ENCODE peak calls at places on chromosomes 11 and 22, in eight cellular contexts. S is GM12865, F is tibial nerve, G is MM.1S, V is astrocyte of the cerebellum, J is SK-N-SH, N is upper lobe of right lung, W is suprapubic skin. K is an unnamed sample.

GRCh38 chr22:23305321-23305910 is 125.1 kb downstream of the BCR start:
- DNase-seq in V (peak), N (peak), F (no peak), S (no peak), W (peak), J (peak), G (no peak), K (no peak)

GRCh38 chr11:69301491-69302401 is 7.8 kb downstream of the MYEOV start:
- DNase-seq in S (no peak), W (no peak), G (no peak), V (no peak), J (peak), N (peak), F (no peak), K (no peak)

GRCh38 chr11:13334068-13334785 is 56.6 kb downstream of the BMAL1 start:
- DNase-seq in S (no peak), N (no peak), F (no peak), V (no peak), G (no peak), W (no peak), J (no peak), K (no peak)

GRCh38 chr11:71488968-71489265 is 35.9 kb downstream of the NADSYN1 start:
- DNase-seq in G (no peak), S (no peak), W (no peak), N (no peak), F (no peak), V (no peak), J (no peak), K (no peak)

GRCh38 chr22:30000566-30000965 is 79.7 kb upstream of the HORMAD2 start:
- DNase-seq in F (no peak), N (no peak), J (no peak), W (no peak), G (no peak), V (no peak), S (no peak), K (no peak)

GRCh38 chr11:15920856-15921629 is 435.3 kb downstream of the SOX6 start:
- DNase-seq in W (no peak), S (no peak), F (no peak), N (peak), V (no peak), J (no peak), G (no peak), K (no peak)

GRCh38 chr11:18245396-18245795 is 3.1 kb downstream of the SAA2 start:
- DNase-seq in N (no peak), G (no peak), F (no peak), V (no peak), S (no peak), J (no peak), W (no peak), K (no peak)

GRCh38 chr11:73353422-73353821 is 22.8 kb upstream of the RELT start:
- DNase-seq in N (no peak), W (no peak), V (no peak), G (no peak), J (no peak), S (no peak), F (no peak), K (no peak)

GRCh38 chr11:35618497-35619029 is 303 bp downstream of the FJX1 start:
- DNase-seq in N (peak), J (peak), V (no peak), F (no peak), S (peak), W (no peak), G (peak), K (no peak)

GRCh38 chr11:17722000-17722643 is 2.8 kb downstream of the MYOD1 start:
- DNase-seq in G (no peak), N (no peak), V (no peak), F (no peak), S (no peak), W (no peak), J (peak), K (no peak)

GRCh38 chr11:118049771-118050170 is 27.1 kb upstream of the TMPRSS4 start:
- DNase-seq in W (no peak), N (no peak), G (no peak), S (no peak), F (no peak), J (no peak), V (no peak), K (no peak)

GRCh38 chr11:34331329-34331728 is 26.5 kb downstream of the ABTB2 start:
- DNase-seq in F (no peak), V (peak), N (no peak), W (no peak), G (no peak), S (no peak), J (no peak), K (no peak)

GRCh38 chr11:134474942-134475341 is 62.9 kb upstream of the B3GAT1 start:
- DNase-seq in N (peak), S (no peak), V (no peak), W (no peak), J (no peak), F (no peak), G (no peak), K (no peak)

GRCh38 chr22:20129747-20130014 is 1.9 kb upstream of the ZDHHC8 start:
- DNase-seq in S (no peak), W (no peak), N (no peak), F (no peak), G (no peak), V (no peak), J (no peak), K (no peak)

GRCh38 chr22:20128902-20129746 is 2.5 kb upstream of the ZDHHC8 start:
- DNase-seq in G (peak), J (no peak), S (peak), N (no peak), F (no peak), V (no peak), W (no peak), K (no peak)

GRCh38 chr22:20131593-20131855 is at the start of gene ZDHHC8:
- DNase-seq in V (no peak), N (peak), W (no peak), G (no peak), S (peak), F (no peak), J (no peak), K (no peak)

GRCh38 chr22:20130739-20131592 is 638 bp upstream of the ZDHHC8 start:
- DNase-seq in F (peak), W (peak), N (peak), V (peak), G (peak), J (peak), S (peak), K (no peak)

DNA sequence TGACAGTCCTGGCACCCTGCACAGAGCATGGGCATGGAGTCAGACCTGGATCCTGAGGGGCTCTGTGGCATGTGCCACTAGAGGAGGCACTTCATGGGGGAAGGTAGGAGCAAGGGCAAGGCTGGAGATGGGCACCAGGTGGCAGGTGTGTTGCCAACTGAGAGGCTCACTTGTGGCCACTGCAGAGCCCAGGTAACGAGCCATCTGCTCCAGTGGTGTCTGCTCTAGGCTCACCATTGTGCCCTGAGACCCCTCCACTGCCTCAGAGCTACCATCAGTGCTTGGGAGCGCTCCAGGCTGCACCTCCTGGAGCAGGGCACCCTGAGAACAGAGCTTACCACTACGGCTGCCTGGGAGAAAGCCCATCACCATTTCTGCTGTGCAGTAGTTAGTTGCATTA is 1.3 kb upstream of the ZDHHC8 start:
- DNase-seq in F (no peak), S (no peak), G (peak), N (no peak), J (no peak), W (no peak), V (no peak), K (no peak)
- TF ChIP-seq CTCF in F (no peak), S (no peak), G (peak), N (no peak), J (no peak), W (no peak), V (no peak), K (no peak)

GRCh38 chr11:104682241-104682640 is 216.0 kb downstream of the CASP12 start:
- DNase-seq in S (no peak), N (no peak), F (no peak), J (no peak), W (no peak), G (no peak), V (no peak), K (no peak)

GRCh38 chr11:104672897-104673296 is 225.4 kb downstream of the CASP12 start:
- DNase-seq in G (no peak), N (no peak), F (no peak), W (no peak), J (no peak), V (no peak), S (no peak), K (no peak)

GRCh38 chr11:104678408-104678807 is 219.9 kb downstream of the CASP12 start:
- DNase-seq in V (no peak), S (no peak), F (no peak), W (no peak), N (no peak), J (no peak), G (no peak), K (no peak)
- H3K4me3 ChIP-seq in V (no peak), S (no peak), F (no peak), W (no peak), N (no peak), J (no peak), G (no peak), K (no peak)

GRCh38 chr11:66881927-66882452 is 25.1 kb downstream of the LRFN4 start:
- DNase-seq in N (no peak), W (no peak), F (no peak), V (no peak), G (no peak), J (no peak), S (no peak), K (no peak)

GRCh38 chr11:66882540-66882939 is 25.7 kb downstream of the LRFN4 start:
- DNase-seq in V (no peak), J (no peak), S (no peak), G (no peak), W (no peak), N (no peak), F (no peak), K (no peak)

GRCh38 chr11:66879583-66879982 is 22.7 kb downstream of the LRFN4 start:
- DNase-seq in W (no peak), N (no peak), V (no peak), F (no peak), G (no peak), J (no peak), S (no peak), K (no peak)

GRCh38 chr11:66881436-66881835 is 24.6 kb downstream of the LRFN4 start:
- DNase-seq in J (no peak), W (no peak), V (no peak), S (no peak), F (no peak), G (no peak), N (no peak), K (no peak)

GRCh38 chr11:66880484-66881211 is 23.8 kb downstream of the LRFN4 start:
- DNase-seq in V (no peak), G (peak), W (no peak), N (no peak), J (peak), S (no peak), F (no peak), K (no peak)
- TF ChIP-seq CTCF in V (no peak), G (no peak), W (no peak), N (no peak), J (no peak), S (no peak), F (no peak), K (no peak)

DNA sequence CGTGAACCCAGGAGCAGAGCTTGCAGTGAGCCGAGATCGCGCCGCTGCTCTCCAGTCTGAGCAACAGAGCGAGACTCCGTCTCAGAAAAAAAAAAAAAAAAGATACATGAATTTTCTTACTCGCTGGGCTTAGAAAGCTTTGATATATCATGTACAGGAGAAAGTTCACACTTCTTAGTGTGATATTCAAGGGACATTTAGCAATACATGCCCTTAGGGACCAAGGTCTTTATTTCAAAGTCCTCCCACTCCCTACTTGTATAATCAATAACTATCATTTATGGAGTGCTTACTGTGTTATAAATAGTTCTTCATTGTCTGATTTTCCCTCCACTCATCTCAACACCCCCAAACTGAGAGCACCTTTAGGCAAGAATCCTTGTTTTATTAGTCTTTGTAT is 103.3 kb downstream of the UVRAG start:
- DNase-seq in W (no peak), N (no peak), V (no peak), G (no peak), F (no peak), J (no peak), S (no peak), K (no peak)
- H3K4me3 ChIP-seq in W (no peak), N (no peak), V (no peak), G (no peak), F (no peak), J (no peak), S (no peak), K (no peak)

DNA sequence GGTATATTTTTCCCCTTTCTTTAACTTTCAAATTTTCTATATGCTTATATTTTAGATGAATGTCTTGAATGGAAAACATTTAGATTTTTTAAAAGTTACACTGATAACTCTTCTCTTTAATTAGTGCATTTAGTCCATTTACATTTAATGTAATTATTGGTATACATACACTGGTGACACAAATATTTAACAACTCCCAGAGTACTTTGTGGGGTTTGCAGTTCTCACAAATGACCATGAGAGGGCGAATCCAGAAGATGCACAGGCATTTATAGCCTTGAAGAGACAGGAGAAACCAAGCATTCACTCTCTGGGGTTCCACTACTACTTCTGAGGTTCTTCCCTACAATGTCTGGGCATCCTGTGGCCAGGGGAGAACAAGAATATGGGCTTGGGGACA is 125.1 kb downstream of the TIMP3 start:
- DNase-seq in J (no peak), W (no peak), G (peak), S (peak), N (no peak), F (peak), V (no peak), K (no peak)
- TF ChIP-seq CTCF in J (peak), W (peak), G (peak), S (peak), N (peak), F (peak), V (peak), K (peak)

GRCh38 chr11:14907411-14908213 is 15.6 kb upstream of the CYP2R1 start:
- DNase-seq in F (peak), J (peak), W (peak), G (peak), S (peak), N (peak), V (no peak), K (no peak)

GRCh38 chr11:14904745-14905103 is 12.7 kb upstream of the CYP2R1 start:
- DNase-seq in J (no peak), N (peak), G (peak), V (no peak), F (peak), S (peak), W (peak), K (no peak)

GRCh38 chr11:14906614-14907392 is 14.8 kb upstream of the CYP2R1 start:
- DNase-seq in S (peak), N (no peak), W (peak), V (no peak), F (no peak), G (no peak), J (peak), K (no peak)

GRCh38 chr11:14902650-14903350 is 10.8 kb upstream of the CYP2R1 start:
- DNase-seq in V (no peak), F (no peak), W (no peak), G (no peak), N (no peak), S (peak), J (no peak), K (no peak)

GRCh38 chr11:14905104-14906033 is 13.3 kb upstream of the CYP2R1 start:
- DNase-seq in V (no peak), F (peak), W (peak), S (peak), J (peak), G (peak), N (peak), K (peak)
- H3K4me3 ChIP-seq in V (peak), F (peak), W (peak), S (peak), J (peak), G (peak), N (peak), K (peak)

DNA sequence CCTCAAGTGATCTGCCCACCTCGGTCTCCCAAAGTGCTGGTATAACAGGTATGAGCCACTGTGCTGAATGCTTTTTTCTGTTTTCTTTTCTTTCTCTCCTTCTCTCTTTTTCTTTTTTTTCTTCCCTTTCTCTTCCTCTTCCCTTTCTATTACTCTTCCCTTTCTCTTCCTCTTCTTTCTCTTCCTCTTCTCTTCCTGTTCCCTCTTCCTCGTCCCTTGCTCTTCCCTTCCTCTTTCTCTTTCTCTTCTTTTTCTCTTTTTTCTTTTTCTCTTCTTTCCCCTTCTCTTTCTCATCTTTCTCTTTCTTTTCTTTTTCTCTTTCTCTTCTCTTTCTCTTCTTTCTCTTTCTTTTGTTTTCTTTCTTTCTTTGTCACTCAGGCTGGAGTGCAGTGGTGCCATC is 1.2 kb downstream of the OOSP1 start:
- DNase-seq in G (no peak), V (no peak), J (no peak), S (no peak), W (no peak), N (no peak), F (no peak), K (no peak)
- TF ChIP-seq CTCF in G (no peak), V (no peak), J (no peak), S (no peak), W (no peak), N (no peak), F (no peak), K (no peak)

DNA sequence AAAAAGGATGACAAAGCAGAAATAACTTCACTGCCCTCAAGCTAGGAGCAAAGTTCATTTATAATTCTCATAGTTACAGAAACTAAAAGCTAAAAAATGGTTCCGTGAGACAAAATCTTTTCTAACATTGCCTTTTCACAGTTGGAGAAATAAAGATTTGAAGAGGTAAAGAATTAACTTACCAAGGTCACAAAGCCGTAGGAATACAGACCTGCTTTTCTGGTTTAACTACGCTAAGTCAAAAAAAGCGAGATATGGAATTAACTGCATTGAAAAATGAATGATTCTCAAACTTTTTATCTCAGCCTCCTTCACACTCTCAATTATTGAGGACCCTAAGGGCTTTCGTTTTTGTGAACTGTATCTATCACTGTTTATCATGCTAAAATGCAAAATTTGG is 95.3 kb downstream of the SLC17A6 start:
- DNase-seq in J (no peak), F (no peak), S (no peak), G (no peak), V (no peak), W (no peak), N (no peak), K (no peak)
- H3K4me3 ChIP-seq in J (no peak), F (no peak), S (no peak), G (no peak), V (no peak), W (no peak), N (no peak), K (no peak)

GRCh38 chr22:27408068-27408467 is 393.5 kb downstream of the MN1 start:
- DNase-seq in G (no peak), F (no peak), S (no peak), J (no peak), V (no peak), N (no peak), W (no peak), K (no peak)

GRCh38 chr22:27407369-27407985 is 394.1 kb downstream of the MN1 start:
- DNase-seq in W (no peak), G (no peak), F (no peak), N (no peak), V (no peak), J (no peak), S (no peak), K (no peak)

GRCh38 chr22:27409299-27409698 is 392.3 kb downstream of the MN1 start:
- DNase-seq in F (no peak), V (no peak), J (no peak), W (no peak), S (no peak), G (no peak), N (no peak), K (no peak)

GRCh38 chr22:27406389-27406861 is 395.1 kb downstream of the MN1 start:
- DNase-seq in G (no peak), W (no peak), S (no peak), N (no peak), J (no peak), F (no peak), V (no peak), K (no peak)

DNA sequence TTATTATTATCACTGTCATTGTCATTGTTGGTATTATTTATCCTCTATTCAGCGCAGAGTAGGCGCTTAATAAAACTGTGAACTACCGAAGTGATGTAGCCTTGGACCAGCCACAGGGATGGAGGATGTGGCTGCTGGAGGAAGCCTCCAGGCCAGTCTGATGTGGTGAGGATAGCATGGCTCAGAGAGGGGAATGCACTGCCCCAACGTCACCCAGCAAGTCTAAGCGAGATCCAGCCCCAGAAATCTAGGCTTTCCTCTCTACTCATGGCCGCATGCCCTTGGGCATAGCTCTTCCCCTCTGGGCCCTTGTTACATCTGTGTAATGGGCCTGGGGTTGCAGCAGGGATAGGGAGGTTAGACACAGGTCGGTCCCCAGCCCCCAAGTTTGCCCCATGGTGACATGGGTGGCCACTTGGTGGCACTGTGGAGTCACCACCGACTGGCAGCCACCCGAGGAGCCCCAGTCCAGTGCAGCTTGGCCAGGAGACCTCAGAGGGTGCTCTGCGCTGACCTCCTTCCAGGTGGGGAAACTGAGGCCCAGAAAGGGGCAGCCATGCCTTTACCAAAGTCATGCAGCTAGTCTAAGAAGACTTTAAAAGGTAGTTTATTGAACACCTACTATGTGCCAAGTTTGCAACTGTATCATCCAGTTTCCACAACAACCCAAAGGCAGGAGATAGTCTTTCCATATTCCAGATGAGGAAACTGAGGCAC is 395.7 kb downstream of the MN1 start:
- DNase-seq in F (peak), W (no peak), J (peak), V (no peak), G (peak), N (peak), S (peak), K (no peak)
- TF ChIP-seq CTCF in F (peak), W (peak), J (peak), V (peak), G (peak), N (peak), S (peak), K (peak)